ENCODE peak calls at places on chromosomes 2 and 18, in eight cellular contexts. S, P, E, Q, I, C, T and B are unnamed samples.

GRCh38 chr2:38524580-38524979 is 78.1 kb downstream of the HNRNPLL start:
- DNase-seq in T (no peak), Q (no peak), S (no peak), I (no peak), E (no peak), C (no peak), P (no peak), B (no peak)

GRCh38 chr2:66537001-66537400 is 102.1 kb downstream of the MEIS1 start:
- DNase-seq in T (no peak), Q (no peak), I (no peak), S (no peak), E (no peak), C (no peak), P (no peak), B (no peak)

GRCh38 chr2:56291711-56292110 is 107.9 kb downstream of the CCDC85A start:
- DNase-seq in C (no peak), P (no peak), S (no peak), T (no peak), E (no peak), Q (no peak), I (no peak), B (no peak)

GRCh38 chr2:158569284-158569683 is 112.5 kb downstream of the PKP4 start:
- DNase-seq in T (no peak), Q (no peak), I (no peak), C (no peak), P (no peak), S (no peak), E (no peak), B (no peak)

GRCh38 chr2:200765139-200765951 is 46.4 kb upstream of the BZW1 start:
- DNase-seq in T (peak), C (peak), P (peak), E (peak), I (peak), S (no peak), Q (peak), B (no peak)

GRCh38 chr2:12202301-12202700 is 455.9 kb downstream of the LPIN1 start:
- DNase-seq in E (no peak), S (no peak), I (no peak), P (no peak), Q (peak), C (no peak), T (no peak), B (no peak)

GRCh38 chr2:133658020-133658903 is 90.0 kb upstream of the NCKAP5 start:
- DNase-seq in E (no peak), Q (no peak), C (no peak), T (peak), P (no peak), I (peak), S (no peak), B (no peak)

GRCh38 chr2:227848586-227848985 is 22.8 kb upstream of the DAW1 start:
- DNase-seq in S (no peak), I (no peak), C (no peak), P (peak), Q (peak), T (no peak), E (peak), B (no peak)

GRCh38 chr18:44681039-44681595 is 429 bp downstream of the SETBP1 start:
- DNase-seq in Q (no peak), I (no peak), T (no peak), E (no peak), S (no peak), P (no peak), C (no peak), B (no peak)

GRCh38 chr2:222946700-222947278 is 86.0 kb downstream of the ACSL3 start:
- DNase-seq in T (no peak), S (no peak), P (no peak), Q (no peak), I (peak), E (no peak), C (no peak), B (no peak)

GRCh38 chr2:178331474-178332431 is 119.2 kb downstream of the PRKRA start:
- DNase-seq in T (no peak), E (peak), P (no peak), S (no peak), Q (peak), I (no peak), C (no peak), B (no peak)

GRCh38 chr18:10406172-10406663 is 48.2 kb upstream of the APCDD1 start:
- DNase-seq in E (no peak), T (no peak), P (no peak), S (no peak), Q (no peak), I (no peak), C (no peak), B (no peak)

GRCh38 chr18:34893239-34893638 is 148.0 kb upstream of the MAPRE2 start:
- DNase-seq in T (no peak), S (no peak), E (no peak), I (no peak), C (no peak), Q (no peak), P (no peak), B (no peak)

GRCh38 chr2:240438810-240439697 is 3.6 kb downstream of the GPC1 start:
- DNase-seq in Q (peak), P (no peak), T (no peak), C (no peak), S (no peak), E (no peak), I (no peak), B (no peak)

GRCh38 chr2:9780368-9781130 is 62.7 kb upstream of the TAF1B start:
- DNase-seq in S (peak), Q (peak), I (no peak), P (no peak), E (no peak), C (peak), T (no peak), B (no peak)

GRCh38 chr18:58541137-58541788 is 87.6 kb downstream of the ALPK2 start:
- DNase-seq in P (no peak), T (no peak), I (peak), Q (no peak), S (no peak), C (peak), E (no peak), B (no peak)

GRCh38 chr2:152743004-152743403 is 24.6 kb downstream of the ARL6IP6 start:
- DNase-seq in I (no peak), E (no peak), T (peak), C (no peak), P (no peak), S (no peak), Q (peak), B (no peak)

GRCh38 chr2:42944744-42945415 is 152.5 kb upstream of the HAAO start:
- DNase-seq in P (no peak), I (peak), Q (peak), E (no peak), S (no peak), T (no peak), C (no peak), B (no peak)

GRCh38 chr2:17160594-17160993 is 357.6 kb downstream of the RAD51AP2 start:
- DNase-seq in S (no peak), Q (no peak), I (no peak), T (no peak), E (no peak), P (no peak), C (no peak), B (no peak)

GRCh38 chr2:160010361-160011145 is 51.9 kb downstream of the PLA2R1 start:
- DNase-seq in E (no peak), Q (no peak), P (peak), S (no peak), T (no peak), I (peak), C (no peak), B (no peak)

GRCh38 chr2:26970928-26971627 is 641 bp downstream of the MAPRE3 start:
- DNase-seq in I (peak), C (peak), T (peak), S (no peak), P (no peak), Q (peak), E (peak), B (no peak)

GRCh38 chr2:144453039-144453336 is 66.9 kb downstream of the ZEB2 start:
- DNase-seq in E (no peak), P (no peak), T (no peak), Q (no peak), I (no peak), S (no peak), C (no peak), B (no peak)

GRCh38 chr2:238158807-238159539 is at the start of gene ERFE:
- DNase-seq in C (peak), E (no peak), Q (no peak), S (peak), I (peak), T (no peak), P (no peak), B (no peak)

GRCh38 chr18:34773378-34773777 is 63.3 kb downstream of the DTNA start:
- DNase-seq in C (no peak), Q (no peak), T (no peak), S (no peak), P (no peak), E (peak), I (peak), B (no peak)